ENCODE peak calls at places on chromosomes 12 and 14, in ten cellular contexts. One of them, this sample, is unnamed.

GRCh38 chr14:93525691-93526451 is 95.1 kb downstream of the UNC79 start:
- DNase-seq in PC-3: peak
- DNase-seq in thoracic aorta: no peak
- DNase-seq in heart right ventricle: no peak
- DNase-seq in WERI-Rb-1: no peak
- DNase-seq in lung: no peak
- DNase-seq in mucosa of descending colon: no peak
- DNase-seq in endothelial cell: no peak
- DNase-seq in GM13977: no peak
- DNase-seq in BE2C: no peak
- DNase-seq in this sample: no peak

GRCh38 chr12:127675936-127676335 is 591.0 kb upstream of the TMEM132C start:
- DNase-seq in PC-3: peak
- DNase-seq in thoracic aorta: no peak
- DNase-seq in heart right ventricle: no peak
- DNase-seq in WERI-Rb-1: no peak
- DNase-seq in lung: no peak
- DNase-seq in mucosa of descending colon: no peak
- DNase-seq in endothelial cell: no peak
- DNase-seq in GM13977: no peak
- DNase-seq in BE2C: no peak
- DNase-seq in this sample: no peak

GRCh38 chr12:85484387-85484786 is 204.4 kb downstream of the ALX1 start:
- DNase-seq in PC-3: no peak
- DNase-seq in thoracic aorta: no peak
- DNase-seq in heart right ventricle: no peak
- DNase-seq in WERI-Rb-1: no peak
- DNase-seq in lung: no peak
- DNase-seq in mucosa of descending colon: no peak
- DNase-seq in endothelial cell: no peak
- DNase-seq in GM13977: no peak
- DNase-seq in BE2C: no peak
- DNase-seq in this sample: no peak

GRCh38 chr14:68655021-68655811 is 137.7 kb downstream of the ZFP36L1 start:
- DNase-seq in PC-3: no peak
- DNase-seq in thoracic aorta: no peak
- DNase-seq in heart right ventricle: no peak
- DNase-seq in WERI-Rb-1: no peak
- DNase-seq in lung: no peak
- DNase-seq in mucosa of descending colon: no peak
- DNase-seq in endothelial cell: no peak
- DNase-seq in GM13977: no peak
- DNase-seq in BE2C: peak
- DNase-seq in this sample: no peak

GRCh38 chr12:52971701-52972329 is 22.9 kb downstream of the KRT18 start:
- DNase-seq in PC-3: peak
- DNase-seq in thoracic aorta: no peak
- DNase-seq in heart right ventricle: no peak
- DNase-seq in WERI-Rb-1: no peak
- DNase-seq in lung: no peak
- DNase-seq in mucosa of descending colon: peak
- DNase-seq in endothelial cell: no peak
- DNase-seq in GM13977: no peak
- DNase-seq in BE2C: no peak
- DNase-seq in this sample: peak

GRCh38 chr12:89793946-89794345 is 85.3 kb upstream of the ATP2B1 start:
- DNase-seq in PC-3: no peak
- DNase-seq in thoracic aorta: no peak
- DNase-seq in heart right ventricle: no peak
- DNase-seq in WERI-Rb-1: no peak
- DNase-seq in lung: no peak
- DNase-seq in mucosa of descending colon: no peak
- DNase-seq in endothelial cell: no peak
- DNase-seq in GM13977: no peak
- DNase-seq in BE2C: no peak
- DNase-seq in this sample: no peak

GRCh38 chr12:16599081-16599480 is 6.9 kb downstream of the LMO3 start:
- DNase-seq in PC-3: no peak
- DNase-seq in thoracic aorta: no peak
- DNase-seq in heart right ventricle: no peak
- DNase-seq in WERI-Rb-1: no peak
- DNase-seq in lung: no peak
- DNase-seq in mucosa of descending colon: no peak
- DNase-seq in endothelial cell: no peak
- DNase-seq in GM13977: no peak
- DNase-seq in BE2C: no peak
- DNase-seq in this sample: no peak

GRCh38 chr14:76911473-76911872 is 85.3 kb downstream of the LRRC74A start:
- DNase-seq in PC-3: no peak
- DNase-seq in thoracic aorta: no peak
- DNase-seq in heart right ventricle: no peak
- DNase-seq in WERI-Rb-1: peak
- DNase-seq in lung: no peak
- DNase-seq in mucosa of descending colon: no peak
- DNase-seq in endothelial cell: no peak
- DNase-seq in GM13977: no peak
- DNase-seq in BE2C: no peak
- DNase-seq in this sample: no peak

DNA sequence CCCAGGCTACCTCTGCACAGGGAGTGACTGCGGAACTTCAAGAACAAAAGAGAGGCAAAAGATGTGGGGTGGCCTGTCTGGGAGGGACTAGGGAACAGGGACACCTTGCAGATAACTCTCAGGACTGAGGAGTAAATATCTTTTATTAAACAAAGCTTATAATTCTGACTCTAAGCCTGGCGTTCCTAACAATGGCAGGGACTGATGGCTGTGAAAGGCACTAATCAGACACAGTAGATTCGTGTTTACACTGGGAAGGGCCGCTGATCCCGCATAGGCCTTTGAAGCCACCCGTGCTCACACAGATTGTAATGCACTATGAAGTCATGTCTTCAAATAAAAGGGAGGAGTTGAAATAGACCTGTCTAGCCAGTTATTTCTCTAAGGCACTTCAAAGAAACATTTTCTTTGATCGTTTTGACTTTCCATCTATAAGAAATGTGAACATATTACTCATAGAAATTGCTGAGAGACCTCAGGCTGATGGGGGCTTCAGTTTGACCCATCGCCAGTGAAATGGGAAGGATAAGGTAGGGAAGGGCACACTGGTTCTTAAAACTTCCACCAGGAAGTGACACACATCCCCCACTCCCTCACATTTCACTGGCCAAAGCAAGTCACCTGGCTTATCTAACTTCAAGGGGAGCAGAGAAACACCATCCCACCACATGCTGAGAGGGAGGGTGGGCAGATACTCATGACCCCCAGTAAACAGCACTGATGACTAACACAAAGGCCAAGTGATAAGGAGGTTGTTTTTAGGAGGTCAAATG is 91.3 kb upstream of the EEA1 start:
- DNase-seq in PC-3: peak
- DNase-seq in thoracic aorta: no peak
- DNase-seq in heart right ventricle: no peak
- DNase-seq in WERI-Rb-1: no peak
- DNase-seq in lung: no peak
- DNase-seq in mucosa of descending colon: peak
- DNase-seq in endothelial cell: no peak
- DNase-seq in GM13977: no peak
- DNase-seq in BE2C: no peak
- DNase-seq in this sample: no peak
- TF ChIP-seq CTCF in PC-3: no peak
- TF ChIP-seq CTCF in thoracic aorta: no peak
- TF ChIP-seq CTCF in heart right ventricle: no peak
- TF ChIP-seq CTCF in WERI-Rb-1: no peak
- TF ChIP-seq CTCF in lung: no peak
- TF ChIP-seq CTCF in mucosa of descending colon: no peak
- TF ChIP-seq CTCF in endothelial cell: no peak
- TF ChIP-seq CTCF in GM13977: no peak
- TF ChIP-seq CTCF in BE2C: no peak
- TF ChIP-seq CTCF in this sample: no peak

GRCh38 chr14:67622675-67623074 is 3.0 kb downstream of the ARG2 start:
- DNase-seq in PC-3: peak
- DNase-seq in thoracic aorta: no peak
- DNase-seq in heart right ventricle: peak
- DNase-seq in WERI-Rb-1: no peak
- DNase-seq in lung: no peak
- DNase-seq in mucosa of descending colon: no peak
- DNase-seq in endothelial cell: peak
- DNase-seq in GM13977: no peak
- DNase-seq in BE2C: no peak
- DNase-seq in this sample: peak

GRCh38 chr14:67623114-67623513 is 3.4 kb downstream of the ARG2 start:
- DNase-seq in PC-3: peak
- DNase-seq in thoracic aorta: no peak
- DNase-seq in heart right ventricle: no peak
- DNase-seq in WERI-Rb-1: no peak
- DNase-seq in lung: no peak
- DNase-seq in mucosa of descending colon: no peak
- DNase-seq in endothelial cell: no peak
- DNase-seq in GM13977: no peak
- DNase-seq in BE2C: no peak
- DNase-seq in this sample: peak

GRCh38 chr14:67620217-67620789 is 583 bp downstream of the ARG2 start:
- DNase-seq in PC-3: peak
- DNase-seq in thoracic aorta: no peak
- DNase-seq in heart right ventricle: no peak
- DNase-seq in WERI-Rb-1: peak
- DNase-seq in lung: no peak
- DNase-seq in mucosa of descending colon: no peak
- DNase-seq in endothelial cell: no peak
- DNase-seq in GM13977: no peak
- DNase-seq in BE2C: peak
- DNase-seq in this sample: peak

GRCh38 chr14:67618617-67619063 is 1.1 kb upstream of the ARG2 start:
- DNase-seq in PC-3: peak
- DNase-seq in thoracic aorta: no peak
- DNase-seq in heart right ventricle: peak
- DNase-seq in WERI-Rb-1: no peak
- DNase-seq in lung: no peak
- DNase-seq in mucosa of descending colon: no peak
- DNase-seq in endothelial cell: peak
- DNase-seq in GM13977: peak
- DNase-seq in BE2C: no peak
- DNase-seq in this sample: peak

DNA sequence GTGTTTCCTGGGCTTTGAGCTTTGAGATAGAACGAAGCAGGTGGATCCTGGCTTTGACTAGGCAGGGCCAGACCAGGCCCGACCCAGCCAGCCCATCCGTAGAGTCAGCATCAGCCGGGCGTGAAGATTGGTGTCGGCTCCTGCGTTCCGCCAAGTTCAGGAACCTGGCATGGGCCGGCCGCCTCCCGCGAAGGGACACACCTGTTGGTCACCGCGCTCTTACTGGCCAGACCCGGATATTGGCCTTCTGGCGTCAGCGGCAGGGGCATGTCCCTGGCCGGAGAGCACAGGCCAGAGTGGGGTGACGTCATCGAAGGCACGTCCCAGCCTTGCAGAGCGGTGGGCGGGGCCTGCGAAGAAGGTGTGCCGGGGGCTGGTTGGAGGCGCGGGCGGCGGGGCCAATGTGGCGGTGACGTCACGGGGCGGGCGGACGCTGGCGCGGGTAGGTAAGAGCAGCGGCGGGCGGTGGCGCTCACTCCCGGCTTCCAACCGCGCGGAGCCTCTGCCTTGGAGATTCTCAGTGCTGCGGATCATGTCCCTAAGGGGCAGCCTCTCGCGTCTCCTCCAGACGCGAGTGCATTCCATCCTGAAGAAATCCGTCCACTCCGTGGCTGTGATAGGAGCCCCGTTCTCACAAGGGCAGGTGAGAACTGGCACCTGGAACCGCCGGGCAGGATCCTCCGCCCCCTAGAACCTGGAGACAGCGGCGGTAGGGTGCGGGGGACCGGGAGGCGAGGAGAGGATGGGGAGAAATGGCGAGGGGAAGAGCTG is at the start of gene ARG2:
- DNase-seq in PC-3: peak
- DNase-seq in thoracic aorta: peak
- DNase-seq in heart right ventricle: peak
- DNase-seq in WERI-Rb-1: peak
- DNase-seq in lung: peak
- DNase-seq in mucosa of descending colon: peak
- DNase-seq in endothelial cell: peak
- DNase-seq in GM13977: peak
- DNase-seq in BE2C: peak
- DNase-seq in this sample: peak
- TF ChIP-seq CTCF in PC-3: peak
- TF ChIP-seq CTCF in thoracic aorta: no peak
- TF ChIP-seq CTCF in heart right ventricle: no peak
- TF ChIP-seq CTCF in WERI-Rb-1: peak
- TF ChIP-seq CTCF in lung: no peak
- TF ChIP-seq CTCF in mucosa of descending colon: no peak
- TF ChIP-seq CTCF in endothelial cell: no peak
- TF ChIP-seq CTCF in GM13977: peak
- TF ChIP-seq CTCF in BE2C: no peak
- TF ChIP-seq CTCF in this sample: no peak

DNA sequence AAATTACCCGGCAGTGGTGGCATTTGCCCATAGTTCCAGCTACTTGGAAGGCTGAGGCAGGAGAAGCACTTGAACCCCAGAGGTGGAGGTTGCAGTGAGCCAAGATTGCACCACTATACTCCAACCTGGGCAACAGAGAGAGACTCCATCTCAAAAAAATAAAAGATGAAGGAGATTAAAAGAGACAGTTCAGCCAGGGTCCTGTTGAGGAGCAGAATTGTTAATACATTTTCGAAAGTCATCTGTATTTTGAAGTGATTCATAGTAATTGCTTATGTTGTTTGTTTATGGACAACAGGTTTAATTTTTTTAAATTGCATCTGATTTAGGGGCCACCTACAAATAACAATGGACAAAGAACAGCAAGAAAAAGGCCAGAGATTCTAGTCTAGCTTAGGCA is 112.9 kb downstream of the DIP2B start:
- DNase-seq in PC-3: no peak
- DNase-seq in thoracic aorta: no peak
- DNase-seq in heart right ventricle: no peak
- DNase-seq in WERI-Rb-1: no peak
- DNase-seq in lung: no peak
- DNase-seq in mucosa of descending colon: no peak
- DNase-seq in endothelial cell: no peak
- DNase-seq in GM13977: no peak
- DNase-seq in BE2C: no peak
- DNase-seq in this sample: no peak
- TF ChIP-seq CTCF in PC-3: no peak
- TF ChIP-seq CTCF in thoracic aorta: no peak
- TF ChIP-seq CTCF in heart right ventricle: no peak
- TF ChIP-seq CTCF in WERI-Rb-1: no peak
- TF ChIP-seq CTCF in lung: no peak
- TF ChIP-seq CTCF in mucosa of descending colon: no peak
- TF ChIP-seq CTCF in endothelial cell: no peak
- TF ChIP-seq CTCF in GM13977: no peak
- TF ChIP-seq CTCF in BE2C: no peak
- TF ChIP-seq CTCF in this sample: no peak

DNA sequence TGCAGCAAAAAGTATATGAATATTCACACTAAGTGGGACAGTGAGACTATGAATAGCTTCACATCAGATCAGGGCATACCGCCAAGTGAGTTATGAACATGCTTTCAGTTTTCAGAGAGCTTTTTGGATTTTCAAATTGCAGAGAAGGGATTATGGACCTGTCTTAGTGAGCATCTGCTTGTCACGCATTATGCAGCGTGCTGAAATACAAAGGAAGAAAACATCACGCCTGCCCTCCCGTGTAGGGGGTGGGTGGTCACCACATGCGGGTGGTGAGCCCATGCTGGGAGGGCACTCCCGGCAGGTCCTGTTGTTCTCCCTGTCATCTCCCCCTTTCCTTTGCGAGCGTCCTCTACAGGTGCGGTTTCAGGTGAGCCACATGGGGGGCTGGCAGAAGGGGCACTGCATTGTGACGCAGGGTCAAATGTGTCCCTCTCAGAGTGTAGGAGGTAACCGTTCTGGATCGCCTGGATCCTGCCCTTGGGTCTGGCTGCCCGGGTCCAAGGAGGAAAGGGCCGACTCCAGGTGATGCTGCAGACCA is 42.6 kb downstream of the TRAF3 start:
- DNase-seq in PC-3: no peak
- DNase-seq in thoracic aorta: no peak
- DNase-seq in heart right ventricle: no peak
- DNase-seq in WERI-Rb-1: no peak
- DNase-seq in lung: no peak
- DNase-seq in mucosa of descending colon: no peak
- DNase-seq in endothelial cell: no peak
- DNase-seq in GM13977: no peak
- DNase-seq in BE2C: no peak
- DNase-seq in this sample: no peak
- TF ChIP-seq CTCF in PC-3: no peak
- TF ChIP-seq CTCF in thoracic aorta: no peak
- TF ChIP-seq CTCF in heart right ventricle: no peak
- TF ChIP-seq CTCF in WERI-Rb-1: no peak
- TF ChIP-seq CTCF in lung: no peak
- TF ChIP-seq CTCF in mucosa of descending colon: no peak
- TF ChIP-seq CTCF in endothelial cell: no peak
- TF ChIP-seq CTCF in GM13977: no peak
- TF ChIP-seq CTCF in BE2C: no peak
- TF ChIP-seq CTCF in this sample: no peak